ENCODE peak calls at places on chromosomes 7 and 10, in five cellular contexts. One of them, this sample, is unnamed.
A peak's percentile ranks its signal among the peaks of the same experiment; 100 is the strongest.

GRCh38 chr7:151688236-151688780 is 168.6 kb upstream of the RHEB start:
- DNase-seq in lung: no peak
- DNase-seq in HL-60: no peak
- DNase-seq in AG04450: no peak
- DNase-seq in neural crest cell: no peak
- DNase-seq in this sample: no peak

GRCh38 chr10:117274509-117274908 is 33.6 kb downstream of the SLC18A2 start:
- DNase-seq in HL-60: no peak
- DNase-seq in neural crest cell: no peak
- DNase-seq in AG04450: no peak
- DNase-seq in lung: no peak
- DNase-seq in this sample: no peak

GRCh38 chr10:18505719-18506118 is 145.7 kb downstream of the NSUN6 start:
- DNase-seq in lung: no peak
- DNase-seq in HL-60: no peak
- DNase-seq in neural crest cell: no peak
- DNase-seq in AG04450: no peak
- DNase-seq in this sample: no peak

GRCh38 chr7:78151229-78151628 is 352.7 kb downstream of the PHTF2 start:
- DNase-seq in AG04450: peak; percentile 33
- DNase-seq in lung: no peak
- DNase-seq in HL-60: no peak
- DNase-seq in neural crest cell: no peak
- DNase-seq in this sample: no peak

GRCh38 chr7:157752832-157753291 is 416.1 kb downstream of the DNAJB6 start:
- DNase-seq in neural crest cell: no peak
- DNase-seq in HL-60: no peak
- DNase-seq in lung: no peak
- DNase-seq in AG04450: no peak
- DNase-seq in this sample: no peak

GRCh38 chr10:132036153-132036886 is 29.4 kb upstream of the JAKMIP3 start:
- DNase-seq in neural crest cell: peak; percentile 18
- DNase-seq in HL-60: no peak
- DNase-seq in AG04450: no peak
- DNase-seq in lung: no peak
- DNase-seq in this sample: peak; percentile 56

GRCh38 chr10:117723343-117723742 is 180.8 kb downstream of the EMX2 start:
- DNase-seq in neural crest cell: no peak
- DNase-seq in AG04450: no peak
- DNase-seq in HL-60: no peak
- DNase-seq in lung: no peak
- DNase-seq in this sample: no peak

GRCh38 chr10:84348431-84348830 is 20.0 kb downstream of the CCSER2 start:
- DNase-seq in AG04450: no peak
- DNase-seq in lung: no peak
- DNase-seq in neural crest cell: no peak
- DNase-seq in HL-60: no peak
- DNase-seq in this sample: no peak

GRCh38 chr10:77602231-77602912 is 35.2 kb downstream of the KCNMA1 start:
- DNase-seq in HL-60: no peak
- DNase-seq in lung: no peak
- DNase-seq in AG04450: peak; percentile 69
- DNase-seq in neural crest cell: no peak
- DNase-seq in this sample: no peak

GRCh38 chr7:128840326-128841170 is 10.3 kb downstream of the FLNC start:
- DNase-seq in AG04450: no peak
- DNase-seq in neural crest cell: no peak
- DNase-seq in HL-60: no peak
- DNase-seq in lung: no peak
- DNase-seq in this sample: no peak

GRCh38 chr7:121831320-121831719 is 41.6 kb upstream of the PTPRZ1 start:
- DNase-seq in lung: no peak
- DNase-seq in HL-60: no peak
- DNase-seq in neural crest cell: no peak
- DNase-seq in AG04450: no peak
- DNase-seq in this sample: no peak

GRCh38 chr10:70748801-70749573 is 36.2 kb downstream of the TBATA start:
- DNase-seq in neural crest cell: no peak
- DNase-seq in lung: no peak
- DNase-seq in HL-60: no peak
- DNase-seq in AG04450: no peak
- DNase-seq in this sample: no peak

GRCh38 chr7:157753713-157754415 is 417.1 kb downstream of the DNAJB6 start:
- DNase-seq in AG04450: no peak
- DNase-seq in neural crest cell: no peak
- DNase-seq in HL-60: no peak
- DNase-seq in lung: no peak
- DNase-seq in this sample: no peak

GRCh38 chr10:72072639-72073038 is 15.7 kb downstream of the SPOCK2 start:
- DNase-seq in neural crest cell: no peak
- DNase-seq in lung: no peak
- DNase-seq in AG04450: no peak
- DNase-seq in HL-60: no peak
- DNase-seq in this sample: no peak

GRCh38 chr7:128450913-128451312 is 4.8 kb upstream of the HILPDA start:
- DNase-seq in neural crest cell: no peak
- DNase-seq in HL-60: no peak
- DNase-seq in AG04450: no peak
- DNase-seq in lung: no peak
- DNase-seq in this sample: no peak

GRCh38 chr10:132104471-132105301 is 38.9 kb downstream of the JAKMIP3 start:
- DNase-seq in HL-60: no peak
- DNase-seq in neural crest cell: no peak
- DNase-seq in lung: peak; percentile 26
- DNase-seq in AG04450: no peak
- DNase-seq in this sample: no peak

GRCh38 chr7:128164061-128164954 is 76.8 kb upstream of the LEP start:
- DNase-seq in lung: peak; percentile 51
- DNase-seq in AG04450: no peak
- DNase-seq in HL-60: no peak
- DNase-seq in neural crest cell: no peak
- DNase-seq in this sample: no peak

GRCh38 chr10:47361293-47361692 is 13.1 kb downstream of the RBP3 start:
- DNase-seq in lung: no peak
- DNase-seq in AG04450: no peak
- DNase-seq in HL-60: no peak
- DNase-seq in neural crest cell: peak; percentile 65
- DNase-seq in this sample: no peak

GRCh38 chr7:49866910-49867309 is 93.5 kb downstream of the VWC2 start:
- DNase-seq in HL-60: no peak
- DNase-seq in lung: no peak
- DNase-seq in neural crest cell: no peak
- DNase-seq in AG04450: no peak
- DNase-seq in this sample: no peak

GRCh38 chr7:37352974-37353948 is 95.4 kb downstream of the ELMO1 start:
- DNase-seq in HL-60: peak; percentile 54
- DNase-seq in AG04450: no peak
- DNase-seq in neural crest cell: no peak
- DNase-seq in lung: no peak
- DNase-seq in this sample: no peak
- TF ChIP-seq CTCF in HL-60: peak; percentile 86
- TF ChIP-seq CTCF in AG04450: no peak
- TF ChIP-seq CTCF in neural crest cell: peak; percentile 32
- TF ChIP-seq CTCF in lung: peak; percentile 16
- TF ChIP-seq CTCF in this sample: no peak

GRCh38 chr10:60390224-60390626 is 550 bp upstream of the ANK3 start:
- DNase-seq in HL-60: no peak
- DNase-seq in AG04450: peak; percentile 16
- DNase-seq in lung: no peak
- DNase-seq in neural crest cell: no peak
- DNase-seq in this sample: no peak
- TF ChIP-seq CTCF in HL-60: no peak
- TF ChIP-seq CTCF in AG04450: no peak
- TF ChIP-seq CTCF in lung: no peak
- TF ChIP-seq CTCF in neural crest cell: no peak
- TF ChIP-seq CTCF in this sample: no peak

GRCh38 chr7:41882745-41883527 is 180.0 kb upstream of the INHBA start:
- DNase-seq in HL-60: no peak
- DNase-seq in AG04450: no peak
- DNase-seq in neural crest cell: no peak
- DNase-seq in lung: no peak
- DNase-seq in this sample: no peak
- TF ChIP-seq CTCF in HL-60: no peak
- TF ChIP-seq CTCF in AG04450: no peak
- TF ChIP-seq CTCF in neural crest cell: no peak
- TF ChIP-seq CTCF in lung: no peak
- TF ChIP-seq CTCF in this sample: no peak

GRCh38 chr10:61683319-61683718 is 20.6 kb downstream of the CABCOCO1 start:
- DNase-seq in neural crest cell: no peak
- DNase-seq in lung: no peak
- DNase-seq in HL-60: no peak
- DNase-seq in AG04450: no peak
- DNase-seq in this sample: no peak

GRCh38 chr10:61682323-61682722 is 19.6 kb downstream of the CABCOCO1 start:
- DNase-seq in lung: no peak
- DNase-seq in HL-60: no peak
- DNase-seq in AG04450: no peak
- DNase-seq in neural crest cell: no peak
- DNase-seq in this sample: no peak
- TF ChIP-seq CTCF in lung: no peak
- TF ChIP-seq CTCF in HL-60: no peak
- TF ChIP-seq CTCF in AG04450: no peak
- TF ChIP-seq CTCF in neural crest cell: no peak
- TF ChIP-seq CTCF in this sample: no peak

GRCh38 chr7:139618482-139619366 is 95.2 kb downstream of the CLEC2L start:
- DNase-seq in neural crest cell: peak; percentile 46
- DNase-seq in lung: peak; percentile 41
- DNase-seq in AG04450: no peak
- DNase-seq in HL-60: no peak
- DNase-seq in this sample: no peak
- TF ChIP-seq CTCF in neural crest cell: peak; percentile 59
- TF ChIP-seq CTCF in lung: peak; percentile 4
- TF ChIP-seq CTCF in AG04450: peak; percentile 63
- TF ChIP-seq CTCF in HL-60: no peak
- TF ChIP-seq CTCF in this sample: no peak

DNA sequence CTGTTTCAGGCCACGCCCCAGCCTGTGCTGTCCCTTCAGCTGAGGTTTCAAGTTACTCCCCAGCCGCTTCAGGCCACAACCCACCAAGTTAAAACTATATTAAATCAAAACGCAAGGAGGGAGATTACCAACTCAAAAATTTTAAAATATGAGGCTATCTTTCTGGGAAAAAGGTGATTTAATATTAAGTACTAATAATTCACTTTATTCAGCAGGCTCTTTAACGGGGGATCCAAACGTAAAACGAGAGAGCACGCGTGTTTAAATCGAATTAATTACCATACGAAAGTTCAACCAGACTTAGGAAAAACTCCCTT is 1.2 kb upstream of the AKR1B15 start:
- DNase-seq in HL-60: no peak
- DNase-seq in lung: no peak
- DNase-seq in AG04450: no peak
- DNase-seq in neural crest cell: no peak
- DNase-seq in this sample: peak; percentile 48
- TF ChIP-seq CTCF in HL-60: no peak
- TF ChIP-seq CTCF in lung: no peak
- TF ChIP-seq CTCF in AG04450: no peak
- TF ChIP-seq CTCF in neural crest cell: peak; percentile 9
- TF ChIP-seq CTCF in this sample: no peak

GRCh38 chr7:23698822-23699221 is 11.2 kb upstream of the STK31 start:
- DNase-seq in neural crest cell: no peak
- DNase-seq in AG04450: no peak
- DNase-seq in HL-60: no peak
- DNase-seq in lung: no peak
- DNase-seq in this sample: no peak

GRCh38 chr7:23696916-23697441 is 13.0 kb upstream of the STK31 start:
- DNase-seq in AG04450: no peak
- DNase-seq in lung: no peak
- DNase-seq in HL-60: peak; percentile 11
- DNase-seq in neural crest cell: peak; percentile 59
- DNase-seq in this sample: peak; percentile 47

GRCh38 chr7:23700058-23700457 is 10.0 kb upstream of the STK31 start:
- DNase-seq in lung: no peak
- DNase-seq in AG04450: no peak
- DNase-seq in HL-60: no peak
- DNase-seq in neural crest cell: no peak
- DNase-seq in this sample: no peak
- TF ChIP-seq CTCF in lung: no peak
- TF ChIP-seq CTCF in AG04450: no peak
- TF ChIP-seq CTCF in HL-60: no peak
- TF ChIP-seq CTCF in neural crest cell: no peak
- TF ChIP-seq CTCF in this sample: no peak